ENCODE peak calls at places on chromosomes 2 and 18, in ten cellular contexts. G, P, I, Z, K, J, T, E, Y and X are unnamed samples.

GRCh38 chr18:7207366-7207765 is 23.5 kb upstream of the LRRC30 start:
- DNase-seq in E (no peak), J (no peak), G (no peak), Z (no peak), Y (no peak), K (no peak), I (no peak), P (no peak), T (no peak), X (no peak)

GRCh38 chr2:8600456-8600855 is 81.4 kb upstream of the ID2 start:
- DNase-seq in I (no peak), K (no peak), J (no peak), Y (no peak), G (no peak), P (no peak), Z (no peak), T (no peak), E (no peak), X (no peak)

GRCh38 chr18:35030234-35030989 is 10.8 kb upstream of the MAPRE2 start:
- DNase-seq in K (no peak), E (no peak), I (peak; percentile 41), J (no peak), Z (no peak), G (no peak), Y (peak; percentile 39), T (no peak), P (no peak), X (no peak)

GRCh38 chr2:109322111-109322510 is 193.1 kb downstream of the SH3RF3 start:
- DNase-seq in J (no peak), I (no peak), P (no peak), K (no peak), E (no peak), G (peak; percentile 91), Z (peak; percentile 79), T (no peak), Y (no peak), X (no peak)

GRCh38 chr2:35708411-35708810 is 647.2 kb upstream of the CRIM1 start:
- DNase-seq in Y (no peak), K (no peak), G (no peak), J (no peak), Z (no peak), P (no peak), I (no peak), E (no peak), T (no peak), X (no peak)

GRCh38 chr2:17918789-17919188 is 40.3 kb downstream of the KCNS3 start:
- DNase-seq in Z (no peak), G (no peak), T (no peak), Y (no peak), E (peak; percentile 30), I (no peak), J (no peak), K (no peak), P (no peak), X (no peak)

GRCh38 chr2:26506279-26506678 is 28.4 kb upstream of the OTOF start:
- DNase-seq in Y (no peak), T (no peak), E (no peak), P (no peak), K (no peak), I (no peak), J (no peak), Z (no peak), G (no peak), X (no peak)

GRCh38 chr18:77271720-77272481 is 22.3 kb downstream of the GALR1 start:
- DNase-seq in I (no peak), G (no peak), Z (peak; percentile 77), P (no peak), Y (no peak), E (no peak), K (no peak), T (no peak), J (no peak), X (no peak)

GRCh38 chr18:32920796-32921787 is 148.3 kb upstream of the KLHL14 start:
- DNase-seq in G (peak; percentile 46), E (no peak), K (no peak), Z (peak; percentile 91), I (no peak), Y (no peak), J (no peak), P (no peak), T (no peak), X (no peak)

GRCh38 chr18:74597662-74598349 is at the start of gene ZNF407:
- DNase-seq in E (peak; percentile 82), I (peak; percentile 89), G (peak; percentile 86), Y (peak; percentile 90), Z (peak; percentile 81), P (peak; percentile 84), T (peak; percentile 90), K (peak; percentile 90), J (peak; percentile 80), X (peak; percentile 79)

GRCh38 chr18:72762505-72763122 is 105.2 kb downstream of the NETO1 start:
- DNase-seq in G (no peak), P (no peak), I (no peak), Y (peak; percentile 78), E (peak; percentile 23), T (no peak), Z (peak; percentile 13), J (no peak), K (no peak), X (no peak)

GRCh38 chr18:24683965-24684364 is 223.5 kb downstream of the HRH4 start:
- DNase-seq in Y (no peak), Z (no peak), J (no peak), G (no peak), P (no peak), E (no peak), K (no peak), I (no peak), T (no peak), X (no peak)

GRCh38 chr2:120670371-120670770 is 65.3 kb upstream of the GLI2 start:
- DNase-seq in T (no peak), Z (no peak), K (no peak), J (no peak), G (no peak), E (no peak), I (no peak), P (no peak), Y (no peak), X (no peak)

GRCh38 chr2:119756837-119757236 is 2.9 kb upstream of the PTPN4 start:
- DNase-seq in G (peak; percentile 97), J (no peak), Y (no peak), P (no peak), T (peak; percentile 53), I (no peak), Z (peak; percentile 78), E (no peak), K (no peak), X (no peak)

GRCh38 chr18:56402872-56403516 is 235.4 kb downstream of the TXNL1 start:
- DNase-seq in Z (peak; percentile 52), Y (no peak), P (no peak), J (no peak), E (no peak), K (no peak), T (no peak), G (peak; percentile 67), I (no peak), X (no peak)